ENCODE peak calls at places on chromosome 19, in six cellular contexts. W, V, J, X, R and E are unnamed samples.

GRCh38 chr19:934865-935422 is 9.1 kb downstream of the ARID3A start:
- DNase-seq in W (peak), V (no peak), J (no peak), X (peak), R (peak), E (no peak)

GRCh38 chr19:28633223-28634030 is 579.5 kb downstream of the UQCRFS1 start:
- DNase-seq in W (peak), V (no peak), J (peak), X (peak), R (no peak), E (peak)

GRCh38 chr19:40273469-40274360 is 11.4 kb downstream of the AKT2 start:
- DNase-seq in W (peak), V (no peak), J (no peak), X (no peak), R (no peak), E (no peak)

GRCh38 chr19:16142032-16142580 is 1.4 kb upstream of the HSH2D start:
- DNase-seq in W (no peak), V (no peak), J (no peak), X (no peak), R (no peak), E (no peak)

GRCh38 chr19:33755314-33756020 is 41.2 kb upstream of the KCTD15 start:
- DNase-seq in W (no peak), V (no peak), J (no peak), X (no peak), R (no peak), E (no peak)

GRCh38 chr19:408441-409005 is 424 bp downstream of the C2CD4C start:
- DNase-seq in W (peak), V (no peak), J (peak), X (no peak), R (no peak), E (no peak)

GRCh38 chr19:5943623-5944022 is 29.6 kb downstream of the CAPS start:
- DNase-seq in W (no peak), V (no peak), J (no peak), X (no peak), R (peak), E (no peak)

GRCh38 chr19:19488041-19488874 is 27.1 kb downstream of the TSSK6 start:
- DNase-seq in W (peak), V (no peak), J (peak), X (no peak), R (peak), E (no peak)

GRCh38 chr19:43562211-43562697 is 13.1 kb downstream of the XRCC1 start:
- DNase-seq in W (no peak), V (no peak), J (no peak), X (no peak), R (no peak), E (no peak)

GRCh38 chr19:49890349-49891311 is 6.1 kb downstream of the IL4I1 start:
- DNase-seq in W (no peak), V (peak), J (peak), X (no peak), R (peak), E (no peak)

GRCh38 chr19:5057860-5058259 is 88.9 kb downstream of the KDM4B start:
- DNase-seq in W (peak), V (no peak), J (peak), X (no peak), R (peak), E (no peak)

GRCh38 chr19:44685877-44686276 is 13.1 kb upstream of the CEACAM16 start:
- DNase-seq in W (no peak), V (peak), J (no peak), X (no peak), R (peak), E (peak)

GRCh38 chr19:10603084-10603872 is 16.2 kb upstream of the AP1M2 start:
- DNase-seq in W (peak), V (peak), J (peak), X (peak), R (peak), E (no peak)

GRCh38 chr19:888615-889385 is 4.2 kb downstream of the MED16 start:
- DNase-seq in W (peak), V (no peak), J (no peak), X (no peak), R (peak), E (no peak)

GRCh38 chr19:58362272-58362994 is at the start of gene ZNF497:
- DNase-seq in W (peak), V (peak), J (peak), X (peak), R (peak), E (peak)

GRCh38 chr19:6057651-6058365 is 52.5 kb downstream of the RFX2 start:
- DNase-seq in W (no peak), V (no peak), J (no peak), X (no peak), R (no peak), E (no peak)

GRCh38 chr19:40642062-40642706 is 41.0 kb downstream of the LTBP4 start:
- DNase-seq in W (no peak), V (no peak), J (no peak), X (no peak), R (peak), E (no peak)

GRCh38 chr19:12365094-12365371 is 450 bp downstream of the ZNF442 start:
- DNase-seq in W (no peak), V (no peak), J (no peak), X (no peak), R (no peak), E (no peak)

GRCh38 chr19:11659612-11660011 is 62.3 kb downstream of the ZNF627 start:
- DNase-seq in W (no peak), V (no peak), J (no peak), X (no peak), R (no peak), E (no peak)

GRCh38 chr19:12137541-12137940 is 2.6 kb downstream of the ZNF20 start:
- DNase-seq in W (no peak), V (no peak), J (no peak), X (no peak), R (no peak), E (no peak)

GRCh38 chr19:37654118-37654517 is 1.1 kb downstream of the ZFP30 start:
- DNase-seq in W (no peak), V (no peak), J (no peak), X (no peak), R (no peak), E (no peak)

GRCh38 chr19:10625003-10625761 is at the start of gene SLC44A2:
- DNase-seq in W (peak), V (no peak), J (peak), X (no peak), R (peak), E (no peak)

DNA sequence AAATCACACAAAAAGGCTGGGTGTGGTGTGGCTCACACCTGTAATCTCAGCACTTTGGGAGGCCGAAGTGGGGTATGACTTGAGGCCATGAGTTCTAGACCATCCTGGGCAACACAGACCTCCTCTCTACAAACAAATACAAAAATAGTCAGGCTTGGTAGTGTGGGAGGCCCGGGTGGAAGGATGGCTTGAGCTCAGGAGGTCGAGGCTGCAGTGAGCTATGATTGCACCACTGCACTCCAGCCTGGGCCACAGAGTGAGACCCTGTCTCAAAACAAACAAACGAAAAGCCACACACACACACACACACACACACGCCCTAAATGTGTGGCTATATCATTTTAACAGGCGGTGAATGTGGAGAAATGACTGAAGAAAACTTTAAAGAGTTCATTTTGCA is 904 bp upstream of the ZNF557 start:
- DNase-seq in W (no peak), V (no peak), J (no peak), X (no peak), R (no peak), E (no peak)
- H3K4me3 ChIP-seq in W (peak), V (no peak), J (no peak), X (no peak), R (no peak), E (peak)

DNA sequence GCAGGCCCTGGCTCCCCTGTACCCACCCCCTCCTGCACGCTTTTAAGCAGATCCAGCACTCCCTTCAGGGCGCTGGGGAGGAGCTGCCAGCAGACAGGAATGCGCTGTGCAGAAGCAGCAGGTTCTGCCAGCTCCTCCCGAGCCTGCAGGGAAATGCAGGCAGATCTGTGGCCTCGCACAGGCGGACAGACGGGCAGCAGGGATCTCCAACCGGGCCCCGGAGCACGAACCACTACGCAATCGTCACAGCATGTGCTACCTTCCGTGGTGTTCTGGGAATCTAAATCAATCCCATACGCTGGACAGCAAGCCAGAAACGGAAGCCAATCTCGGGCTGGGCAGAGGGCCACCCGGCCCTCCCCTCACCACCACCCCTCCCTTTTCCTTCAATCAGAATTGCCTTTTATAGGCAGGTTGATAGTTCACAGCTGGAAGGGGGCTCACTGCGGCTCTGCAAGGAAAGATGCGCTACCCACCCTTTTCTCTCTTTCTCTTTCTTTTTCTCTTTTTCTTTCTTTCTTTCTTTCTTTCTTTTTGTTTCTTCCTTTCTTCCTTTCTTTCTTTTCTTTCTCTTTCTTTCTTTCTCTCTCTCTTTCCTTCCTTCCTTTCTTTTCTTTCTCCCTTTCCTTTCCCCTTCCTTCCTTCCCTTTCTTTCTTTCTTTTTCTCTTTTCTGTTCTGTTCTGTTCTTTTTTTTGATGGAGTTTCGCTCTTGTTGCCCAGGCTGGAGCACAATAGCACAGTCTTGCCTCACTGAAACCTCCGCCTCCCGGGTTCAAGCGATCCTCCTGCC is 99.9 kb downstream of the GNG7 start:
- DNase-seq in W (peak), V (no peak), J (peak), X (no peak), R (peak), E (peak)
- H3K4me3 ChIP-seq in W (peak), V (no peak), J (no peak), X (no peak), R (no peak), E (peak)

GRCh38 chr19:35743640-35744306 is 1.4 kb downstream of the U2AF1L4 start:
- DNase-seq in W (no peak), V (no peak), J (no peak), X (no peak), R (peak), E (no peak)

GRCh38 chr19:35744335-35744687 is 907 bp downstream of the U2AF1L4 start:
- DNase-seq in W (no peak), V (no peak), J (no peak), X (no peak), R (no peak), E (no peak)

GRCh38 chr19:35740423-35741215 is 1.6 kb downstream of the IGFLR1 start:
- DNase-seq in W (peak), V (peak), J (peak), X (peak), R (peak), E (peak)

GRCh38 chr19:35741216-35741541 is 1.1 kb downstream of the IGFLR1 start:
- DNase-seq in W (no peak), V (no peak), J (no peak), X (no peak), R (no peak), E (no peak)

GRCh38 chr19:35742121-35742724 is at the start of gene IGFLR1:
- DNase-seq in W (no peak), V (peak), J (no peak), X (no peak), R (peak), E (no peak)
- H3K4me3 ChIP-seq in W (peak), V (peak), J (peak), X (peak), R (no peak), E (no peak)

GRCh38 chr19:48169974-48170803 is at the start of the genes LIG1 and ZSWIM9:
- DNase-seq in W (peak), V (peak), J (peak), X (peak), R (peak), E (peak)

GRCh38 chr19:48168689-48169088 is 1.5 kb downstream of the LIG1 start:
- DNase-seq in W (no peak), V (no peak), J (no peak), X (no peak), R (no peak), E (no peak)

GRCh38 chr19:48169585-48169973 is 565 bp downstream of the LIG1 start:
- DNase-seq in W (peak), V (peak), J (peak), X (peak), R (peak), E (no peak)

GRCh38 chr19:48171584-48172170 is 1.2 kb downstream of the ZSWIM9 start:
- DNase-seq in W (peak), V (no peak), J (no peak), X (no peak), R (peak), E (no peak)

GRCh38 chr19:48170817-48171347 is 402 bp downstream of the ZSWIM9 start:
- DNase-seq in W (peak), V (no peak), J (no peak), X (no peak), R (no peak), E (no peak)
- H3K4me3 ChIP-seq in W (peak), V (peak), J (peak), X (peak), R (peak), E (peak)

GRCh38 chr19:46610413-46610775 is 9.3 kb downstream of the CALM3 start:
- DNase-seq in W (peak), V (peak), J (no peak), X (no peak), R (no peak), E (no peak)
- H3K4me3 ChIP-seq in W (no peak), V (no peak), J (no peak), X (no peak), R (no peak), E (no peak)

DNA sequence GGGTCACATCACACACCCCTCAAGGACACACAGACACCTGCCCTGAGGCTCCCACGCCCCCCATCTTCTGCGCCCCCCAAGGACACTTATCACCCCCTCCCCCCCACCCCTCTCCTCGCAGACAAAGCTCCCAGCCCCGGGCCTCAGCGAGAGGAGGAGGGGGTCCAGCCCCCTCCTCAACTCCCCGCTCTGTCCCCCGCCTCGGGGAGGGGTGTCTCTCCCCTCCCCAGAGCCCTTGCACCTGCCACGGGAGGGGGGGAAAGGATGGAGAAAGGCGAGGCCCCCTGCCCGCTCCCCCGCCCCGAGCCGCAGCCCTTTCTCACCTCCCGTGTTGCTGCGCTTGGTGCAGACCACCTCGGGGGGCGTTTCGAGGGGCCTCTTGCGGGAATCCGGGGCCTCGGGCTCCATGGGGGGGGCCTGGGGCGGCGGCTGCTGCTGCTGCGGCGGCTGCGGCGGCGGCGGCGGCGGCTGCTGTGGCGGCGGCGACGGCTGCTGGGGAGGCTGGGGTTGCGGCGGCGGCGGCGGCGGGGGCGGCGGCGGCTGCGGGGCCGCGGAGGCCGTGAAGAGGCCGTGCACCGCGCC is 630 bp downstream of the NOVA2 start:
- DNase-seq in W (no peak), V (no peak), J (no peak), X (no peak), R (no peak), E (no peak)
- H3K4me3 ChIP-seq in W (peak), V (no peak), J (peak), X (no peak), R (peak), E (no peak)

GRCh38 chr19:18479964-18480723 is 41.7 kb downstream of the ELL start:
- DNase-seq in W (peak), V (no peak), J (no peak), X (no peak), R (peak), E (peak)
- H3K4me3 ChIP-seq in W (no peak), V (no peak), J (no peak), X (no peak), R (no peak), E (no peak)

DNA sequence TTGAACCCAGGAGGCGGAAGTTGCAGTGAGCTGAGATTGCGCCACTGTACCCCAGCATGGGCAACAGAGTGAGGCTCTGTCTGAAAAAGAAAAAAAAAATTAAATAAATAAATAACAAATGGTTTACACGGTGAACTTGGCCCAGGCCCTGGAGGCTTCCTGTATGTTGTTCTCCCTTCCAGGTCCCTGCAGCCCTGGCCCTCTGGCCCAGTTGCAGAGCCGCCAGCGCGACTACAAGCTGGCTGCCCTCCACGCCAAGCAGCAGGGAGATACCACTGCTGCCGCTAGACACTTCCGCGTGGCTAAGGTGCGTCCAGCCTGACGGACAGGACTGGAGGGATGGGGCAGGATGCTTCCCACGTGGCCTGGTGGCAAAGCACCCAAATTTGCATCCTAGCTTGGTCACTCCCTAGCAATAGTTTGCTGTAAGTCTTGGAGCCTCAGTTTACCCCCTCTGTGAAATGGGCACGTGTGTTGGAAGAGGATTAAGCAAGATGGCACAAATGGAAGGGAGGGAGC is 11.9 kb downstream of the CC2D1A start:
- DNase-seq in W (no peak), V (no peak), J (no peak), X (no peak), R (peak), E (no peak)
- H3K4me3 ChIP-seq in W (no peak), V (no peak), J (no peak), X (no peak), R (no peak), E (no peak)